ENCODE peak calls at places on chromosomes 4 and X, in nine cellular contexts. One of them, this sample, is unnamed.

GRCh38 chr4:21858971-21859370 is 89.6 kb downstream of the KCNIP4 start:
- DNase-seq in cardiac muscle cell: no peak
- DNase-seq in HCT116: no peak
- DNase-seq in aorta: no peak
- DNase-seq in CD8-positive, alpha-beta T cell: no peak
- DNase-seq in ovary: no peak
- DNase-seq in breast epithelium: no peak
- DNase-seq in left lung: no peak
- DNase-seq in GM12878: no peak
- DNase-seq in this sample: no peak

GRCh38 chrX:148049441-148049840 is 68.3 kb downstream of the FMR1NB start:
- DNase-seq in cardiac muscle cell: peak; percentile 48
- DNase-seq in HCT116: peak; percentile 1
- DNase-seq in aorta: no peak
- DNase-seq in CD8-positive, alpha-beta T cell: no peak
- DNase-seq in ovary: no peak
- DNase-seq in breast epithelium: no peak
- DNase-seq in left lung: no peak
- DNase-seq in GM12878: no peak
- DNase-seq in this sample: no peak

GRCh38 chr4:74038161-74039064 is at the start of gene CXCL3:
- DNase-seq in cardiac muscle cell: peak; percentile 81
- DNase-seq in HCT116: no peak
- DNase-seq in aorta: peak; percentile 89
- DNase-seq in CD8-positive, alpha-beta T cell: peak; percentile 10
- DNase-seq in ovary: peak; percentile 26
- DNase-seq in breast epithelium: peak; percentile 53
- DNase-seq in left lung: peak; percentile 94
- DNase-seq in GM12878: no peak
- DNase-seq in this sample: no peak

GRCh38 chrX:103791233-103791632 is 14.6 kb downstream of the PLP1 start:
- DNase-seq in cardiac muscle cell: no peak
- DNase-seq in HCT116: no peak
- DNase-seq in aorta: no peak
- DNase-seq in CD8-positive, alpha-beta T cell: no peak
- DNase-seq in ovary: no peak
- DNase-seq in breast epithelium: no peak
- DNase-seq in left lung: no peak
- DNase-seq in GM12878: no peak
- DNase-seq in this sample: no peak

GRCh38 chr4:122764071-122764807 is 31.7 kb downstream of the BBS12 start:
- DNase-seq in cardiac muscle cell: peak; percentile 37
- DNase-seq in HCT116: no peak
- DNase-seq in aorta: no peak
- DNase-seq in CD8-positive, alpha-beta T cell: no peak
- DNase-seq in ovary: no peak
- DNase-seq in breast epithelium: no peak
- DNase-seq in left lung: no peak
- DNase-seq in GM12878: no peak
- DNase-seq in this sample: no peak

GRCh38 chr4:144906181-144906895 is 191.7 kb downstream of the ANAPC10 start:
- DNase-seq in cardiac muscle cell: peak; percentile 78
- DNase-seq in HCT116: no peak
- DNase-seq in aorta: no peak
- DNase-seq in CD8-positive, alpha-beta T cell: no peak
- DNase-seq in ovary: no peak
- DNase-seq in breast epithelium: no peak
- DNase-seq in left lung: no peak
- DNase-seq in GM12878: peak; percentile 38
- DNase-seq in this sample: no peak

GRCh38 chr4:168564024-168564423 is 67.2 kb downstream of the PALLD start:
- DNase-seq in cardiac muscle cell: no peak
- DNase-seq in HCT116: no peak
- DNase-seq in aorta: no peak
- DNase-seq in CD8-positive, alpha-beta T cell: no peak
- DNase-seq in ovary: no peak
- DNase-seq in breast epithelium: no peak
- DNase-seq in left lung: no peak
- DNase-seq in GM12878: no peak
- DNase-seq in this sample: no peak

GRCh38 chrX:11789809-11790208 is 31.8 kb downstream of the MSL3 start:
- DNase-seq in cardiac muscle cell: no peak
- DNase-seq in HCT116: no peak
- DNase-seq in aorta: no peak
- DNase-seq in CD8-positive, alpha-beta T cell: no peak
- DNase-seq in ovary: no peak
- DNase-seq in breast epithelium: no peak
- DNase-seq in left lung: no peak
- DNase-seq in GM12878: peak; percentile 48
- DNase-seq in this sample: no peak

GRCh38 chrX:45714864-45715263 is 514.2 kb upstream of the DIPK2B start:
- DNase-seq in cardiac muscle cell: peak; percentile 46
- DNase-seq in HCT116: peak; percentile 82
- DNase-seq in aorta: no peak
- DNase-seq in CD8-positive, alpha-beta T cell: no peak
- DNase-seq in ovary: no peak
- DNase-seq in breast epithelium: no peak
- DNase-seq in left lung: no peak
- DNase-seq in GM12878: peak; percentile 7
- DNase-seq in this sample: no peak

GRCh38 chrX:45711231-45711630 is 510.6 kb upstream of the DIPK2B start:
- DNase-seq in cardiac muscle cell: peak; percentile 20
- DNase-seq in HCT116: no peak
- DNase-seq in aorta: no peak
- DNase-seq in CD8-positive, alpha-beta T cell: no peak
- DNase-seq in ovary: no peak
- DNase-seq in breast epithelium: no peak
- DNase-seq in left lung: no peak
- DNase-seq in GM12878: no peak
- DNase-seq in this sample: no peak

GRCh38 chrX:45710081-45710801 is 509.6 kb upstream of the DIPK2B start:
- DNase-seq in cardiac muscle cell: peak; percentile 44
- DNase-seq in HCT116: peak; percentile 99
- DNase-seq in aorta: no peak
- DNase-seq in CD8-positive, alpha-beta T cell: no peak
- DNase-seq in ovary: no peak
- DNase-seq in breast epithelium: no peak
- DNase-seq in left lung: no peak
- DNase-seq in GM12878: peak; percentile 69
- DNase-seq in this sample: no peak

GRCh38 chrX:45712067-45712466 is 511.4 kb upstream of the DIPK2B start:
- DNase-seq in cardiac muscle cell: peak; percentile 14
- DNase-seq in HCT116: no peak
- DNase-seq in aorta: no peak
- DNase-seq in CD8-positive, alpha-beta T cell: no peak
- DNase-seq in ovary: no peak
- DNase-seq in breast epithelium: no peak
- DNase-seq in left lung: no peak
- DNase-seq in GM12878: no peak
- DNase-seq in this sample: no peak

DNA sequence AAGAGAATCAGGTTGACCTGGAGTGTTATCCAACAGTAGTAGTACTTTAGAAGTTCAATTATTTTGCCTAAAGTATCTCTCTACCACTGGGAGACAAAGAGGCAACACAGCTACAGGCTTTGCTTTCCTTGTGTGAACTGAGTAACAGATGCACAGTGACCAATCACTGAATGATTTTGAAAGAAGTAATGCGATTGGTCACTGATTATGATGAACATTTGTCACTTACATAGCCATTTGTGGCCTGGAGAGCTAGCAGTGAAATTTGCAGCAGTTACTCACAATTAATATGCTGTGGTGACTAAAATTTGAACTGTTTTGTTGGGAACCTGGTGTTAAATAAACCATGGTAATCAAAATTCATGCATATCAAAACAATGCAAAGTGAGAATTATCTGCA is 508.7 kb upstream of the DIPK2B start:
- DNase-seq in cardiac muscle cell: no peak
- DNase-seq in HCT116: no peak
- DNase-seq in aorta: no peak
- DNase-seq in CD8-positive, alpha-beta T cell: no peak
- DNase-seq in ovary: no peak
- DNase-seq in breast epithelium: no peak
- DNase-seq in left lung: no peak
- DNase-seq in GM12878: no peak
- DNase-seq in this sample: no peak
- H3K4me1 ChIP-seq in cardiac muscle cell: no peaks in the 10 kb centered on the region
- H3K4me1 ChIP-seq in HCT116: peaks cover 57% of the 10 kb centered on the region
- H3K4me1 ChIP-seq in aorta: no peaks in the 10 kb centered on the region
- H3K4me1 ChIP-seq in CD8-positive, alpha-beta T cell: no peaks in the 10 kb centered on the region
- H3K4me1 ChIP-seq in ovary: no peaks in the 10 kb centered on the region
- H3K4me1 ChIP-seq in breast epithelium: no peaks in the 10 kb centered on the region
- H3K4me1 ChIP-seq in left lung: no peaks in the 10 kb centered on the region
- H3K4me1 ChIP-seq in GM12878: no peaks in the 10 kb centered on the region
- H3K4me1 ChIP-seq in this sample: no peaks in the 10 kb centered on the region

DNA sequence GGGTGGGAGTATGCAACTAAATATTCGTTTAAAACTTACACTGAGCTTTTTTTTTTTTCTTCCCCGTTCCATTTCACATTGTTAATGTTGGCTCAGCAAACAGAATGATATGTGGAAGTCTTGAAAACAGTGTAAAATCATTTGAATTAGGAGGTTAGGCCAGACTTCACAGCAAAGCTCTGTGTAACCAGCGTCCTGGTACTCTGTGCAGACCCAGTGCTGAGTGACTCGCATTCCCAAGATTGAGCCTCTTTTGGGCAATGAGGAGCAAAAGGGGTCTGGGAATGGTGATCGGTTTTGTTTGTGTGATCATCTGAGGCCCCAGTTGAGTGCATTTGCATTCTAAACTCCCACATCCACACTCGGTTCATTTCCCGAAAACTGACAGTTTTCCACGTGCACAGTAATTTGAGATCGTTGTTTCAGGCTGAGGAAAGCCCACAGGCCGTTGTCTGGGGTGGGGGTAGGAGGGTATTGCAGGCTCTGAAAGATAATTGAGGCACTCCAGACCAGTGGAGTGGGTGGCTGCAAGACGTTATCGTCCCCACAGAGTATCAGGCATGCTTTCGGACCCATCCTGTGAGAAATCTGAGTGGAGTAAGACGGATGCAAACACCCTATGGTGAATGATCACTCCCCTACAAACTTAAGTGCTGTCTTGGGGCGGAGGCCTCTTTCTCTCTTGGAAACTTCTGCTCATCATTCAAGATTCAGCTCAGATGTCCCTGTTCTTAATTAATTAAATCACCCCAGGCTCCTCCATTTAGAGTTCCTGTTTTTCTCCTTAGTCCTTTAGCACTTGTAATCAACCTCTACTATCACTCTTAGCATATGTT is 96.0 kb downstream of the AFF1 start:
- DNase-seq in cardiac muscle cell: peak; percentile 70
- DNase-seq in HCT116: no peak
- DNase-seq in aorta: no peak
- DNase-seq in CD8-positive, alpha-beta T cell: no peak
- DNase-seq in ovary: no peak
- DNase-seq in breast epithelium: no peak
- DNase-seq in left lung: no peak
- DNase-seq in GM12878: no peak
- DNase-seq in this sample: no peak
- H3K4me1 ChIP-seq in cardiac muscle cell: peaks cover 74% of the 10 kb centered on the region
- H3K4me1 ChIP-seq in HCT116: peaks cover 3% of the 10 kb centered on the region
- H3K4me1 ChIP-seq in aorta: peaks cover 26% of the 10 kb centered on the region
- H3K4me1 ChIP-seq in CD8-positive, alpha-beta T cell: peaks cover 12% of the 10 kb centered on the region
- H3K4me1 ChIP-seq in ovary: peaks cover 43% of the 10 kb centered on the region
- H3K4me1 ChIP-seq in breast epithelium: no peaks in the 10 kb centered on the region
- H3K4me1 ChIP-seq in left lung: peaks cover 45% of the 10 kb centered on the region
- H3K4me1 ChIP-seq in GM12878: peaks cover 50% of the 10 kb centered on the region
- H3K4me1 ChIP-seq in this sample: peaks cover 3% of the 10 kb centered on the region

GRCh38 chr4:139553751-139554670 is 2.0 kb downstream of the SETD7 start:
- DNase-seq in cardiac muscle cell: no peak
- DNase-seq in HCT116: no peak
- DNase-seq in aorta: no peak
- DNase-seq in CD8-positive, alpha-beta T cell: no peak
- DNase-seq in ovary: no peak
- DNase-seq in breast epithelium: no peak
- DNase-seq in left lung: no peak
- DNase-seq in GM12878: no peak
- DNase-seq in this sample: no peak

GRCh38 chr4:139552506-139552905 is 3.5 kb downstream of the SETD7 start:
- DNase-seq in cardiac muscle cell: peak; percentile 41
- DNase-seq in HCT116: no peak
- DNase-seq in aorta: no peak
- DNase-seq in CD8-positive, alpha-beta T cell: no peak
- DNase-seq in ovary: no peak
- DNase-seq in breast epithelium: no peak
- DNase-seq in left lung: no peak
- DNase-seq in GM12878: no peak
- DNase-seq in this sample: no peak

GRCh38 chr4:139552908-139553307 is 3.1 kb downstream of the SETD7 start:
- DNase-seq in cardiac muscle cell: no peak
- DNase-seq in HCT116: no peak
- DNase-seq in aorta: no peak
- DNase-seq in CD8-positive, alpha-beta T cell: no peak
- DNase-seq in ovary: no peak
- DNase-seq in breast epithelium: no peak
- DNase-seq in left lung: no peak
- DNase-seq in GM12878: no peak
- DNase-seq in this sample: no peak

GRCh38 chr4:139547979-139548378 is 8.0 kb downstream of the SETD7 start:
- DNase-seq in cardiac muscle cell: no peak
- DNase-seq in HCT116: no peak
- DNase-seq in aorta: no peak
- DNase-seq in CD8-positive, alpha-beta T cell: no peak
- DNase-seq in ovary: no peak
- DNase-seq in breast epithelium: no peak
- DNase-seq in left lung: no peak
- DNase-seq in GM12878: no peak
- DNase-seq in this sample: no peak

GRCh38 chr4:139550724-139551429 is 5.1 kb downstream of the SETD7 start:
- DNase-seq in cardiac muscle cell: peak; percentile 72
- DNase-seq in HCT116: no peak
- DNase-seq in aorta: no peak
- DNase-seq in CD8-positive, alpha-beta T cell: no peak
- DNase-seq in ovary: peak; percentile 57
- DNase-seq in breast epithelium: no peak
- DNase-seq in left lung: no peak
- DNase-seq in GM12878: no peak
- DNase-seq in this sample: no peak
- H3K4me1 ChIP-seq in cardiac muscle cell: peaks cover 40% of the 10 kb centered on the region
- H3K4me1 ChIP-seq in HCT116: peaks cover 10% of the 10 kb centered on the region
- H3K4me1 ChIP-seq in aorta: no peaks in the 10 kb centered on the region
- H3K4me1 ChIP-seq in CD8-positive, alpha-beta T cell: no peaks in the 10 kb centered on the region
- H3K4me1 ChIP-seq in ovary: peaks cover 17% of the 10 kb centered on the region
- H3K4me1 ChIP-seq in breast epithelium: no peaks in the 10 kb centered on the region
- H3K4me1 ChIP-seq in left lung: peaks cover 21% of the 10 kb centered on the region
- H3K4me1 ChIP-seq in GM12878: peaks cover 5% of the 10 kb centered on the region
- H3K4me1 ChIP-seq in this sample: no peaks in the 10 kb centered on the region

GRCh38 chr4:152190907-152191306 is 345.0 kb downstream of the FBXW7 start:
- DNase-seq in cardiac muscle cell: no peak
- DNase-seq in HCT116: no peak
- DNase-seq in aorta: no peak
- DNase-seq in CD8-positive, alpha-beta T cell: no peak
- DNase-seq in ovary: no peak
- DNase-seq in breast epithelium: no peak
- DNase-seq in left lung: no peak
- DNase-seq in GM12878: no peak
- DNase-seq in this sample: no peak

GRCh38 chr4:152185786-152186540 is 349.9 kb downstream of the FBXW7 start:
- DNase-seq in cardiac muscle cell: no peak
- DNase-seq in HCT116: no peak
- DNase-seq in aorta: no peak
- DNase-seq in CD8-positive, alpha-beta T cell: no peak
- DNase-seq in ovary: no peak
- DNase-seq in breast epithelium: no peak
- DNase-seq in left lung: no peak
- DNase-seq in GM12878: no peak
- DNase-seq in this sample: no peak

GRCh38 chr4:152188801-152189200 is 347.1 kb downstream of the FBXW7 start:
- DNase-seq in cardiac muscle cell: no peak
- DNase-seq in HCT116: no peak
- DNase-seq in aorta: no peak
- DNase-seq in CD8-positive, alpha-beta T cell: no peak
- DNase-seq in ovary: no peak
- DNase-seq in breast epithelium: no peak
- DNase-seq in left lung: no peak
- DNase-seq in GM12878: no peak
- DNase-seq in this sample: no peak

GRCh38 chr4:152189451-152190179 is 346.3 kb downstream of the FBXW7 start:
- DNase-seq in cardiac muscle cell: no peak
- DNase-seq in HCT116: no peak
- DNase-seq in aorta: no peak
- DNase-seq in CD8-positive, alpha-beta T cell: no peak
- DNase-seq in ovary: no peak
- DNase-seq in breast epithelium: no peak
- DNase-seq in left lung: no peak
- DNase-seq in GM12878: peak; percentile 45
- DNase-seq in this sample: no peak

GRCh38 chr4:152187693-152188092 is 348.2 kb downstream of the FBXW7 start:
- DNase-seq in cardiac muscle cell: no peak
- DNase-seq in HCT116: no peak
- DNase-seq in aorta: no peak
- DNase-seq in CD8-positive, alpha-beta T cell: no peak
- DNase-seq in ovary: no peak
- DNase-seq in breast epithelium: no peak
- DNase-seq in left lung: no peak
- DNase-seq in GM12878: no peak
- DNase-seq in this sample: no peak
- H3K4me1 ChIP-seq in cardiac muscle cell: no peaks in the 10 kb centered on the region
- H3K4me1 ChIP-seq in HCT116: no peaks in the 10 kb centered on the region
- H3K4me1 ChIP-seq in aorta: no peaks in the 10 kb centered on the region
- H3K4me1 ChIP-seq in CD8-positive, alpha-beta T cell: peaks cover 17% of the 10 kb centered on the region
- H3K4me1 ChIP-seq in ovary: no peaks in the 10 kb centered on the region
- H3K4me1 ChIP-seq in breast epithelium: no peaks in the 10 kb centered on the region
- H3K4me1 ChIP-seq in left lung: no peaks in the 10 kb centered on the region
- H3K4me1 ChIP-seq in GM12878: peaks cover 23% of the 10 kb centered on the region
- H3K4me1 ChIP-seq in this sample: no peaks in the 10 kb centered on the region

This sample was measured in iPS DF 6.9.